ENCODE peak calls at places on chromosomes 2 and 18, in five cellular contexts. One of them, this sample, is unnamed.

GRCh38 chr2:133026536-133027177 is 356.7 kb upstream of the LYPD1 start:
- DNase-seq in psoas muscle: no peak
- DNase-seq in AG04450: no peak
- DNase-seq in HCT116: no peak
- DNase-seq in T follicular helper cell: no peak
- DNase-seq in this sample: peak

GRCh38 chr18:8987250-8987649 is 115.2 kb upstream of the NDUFV2 start:
- DNase-seq in HCT116: no peak
- DNase-seq in psoas muscle: no peak
- DNase-seq in T follicular helper cell: no peak
- DNase-seq in AG04450: no peak
- DNase-seq in this sample: no peak

GRCh38 chr2:53202063-53202462 is 565.5 kb upstream of the CHAC2 start:
- DNase-seq in psoas muscle: no peak
- DNase-seq in HCT116: peak
- DNase-seq in T follicular helper cell: no peak
- DNase-seq in AG04450: peak
- DNase-seq in this sample: no peak

GRCh38 chr2:26580151-26580550 is 61.0 kb downstream of the CIB4 start:
- DNase-seq in AG04450: no peak
- DNase-seq in psoas muscle: no peak
- DNase-seq in HCT116: no peak
- DNase-seq in T follicular helper cell: no peak
- DNase-seq in this sample: no peak

GRCh38 chr18:59799383-59800015 is 100.3 kb upstream of the PMAIP1 start:
- DNase-seq in HCT116: no peak
- DNase-seq in psoas muscle: no peak
- DNase-seq in AG04450: no peak
- DNase-seq in T follicular helper cell: no peak
- DNase-seq in this sample: no peak

GRCh38 chr2:230964136-230964730 is 31.7 kb upstream of the SPATA3 start:
- DNase-seq in T follicular helper cell: no peak
- DNase-seq in psoas muscle: no peak
- DNase-seq in HCT116: no peak
- DNase-seq in AG04450: no peak
- DNase-seq in this sample: no peak

GRCh38 chr2:55093381-55093780 is 43.1 kb upstream of the RTN4 start:
- DNase-seq in T follicular helper cell: no peak
- DNase-seq in HCT116: peak
- DNase-seq in psoas muscle: no peak
- DNase-seq in AG04450: no peak
- DNase-seq in this sample: no peak

GRCh38 chr2:71129114-71129890 is 727 bp downstream of the MCEE start:
- DNase-seq in T follicular helper cell: no peak
- DNase-seq in psoas muscle: no peak
- DNase-seq in HCT116: no peak
- DNase-seq in AG04450: no peak
- DNase-seq in this sample: peak

GRCh38 chr2:39501412-39501811 is 64.3 kb upstream of the MAP4K3 start:
- DNase-seq in AG04450: no peak
- DNase-seq in psoas muscle: no peak
- DNase-seq in HCT116: no peak
- DNase-seq in T follicular helper cell: no peak
- DNase-seq in this sample: no peak

GRCh38 chr2:98142106-98142815 is 55.3 kb downstream of the VWA3B start:
- DNase-seq in psoas muscle: no peak
- DNase-seq in AG04450: no peak
- DNase-seq in T follicular helper cell: no peak
- DNase-seq in HCT116: no peak
- DNase-seq in this sample: peak

GRCh38 chr2:41764919-41765318 is 282.9 kb upstream of the PKDCC start:
- DNase-seq in HCT116: no peak
- DNase-seq in T follicular helper cell: no peak
- DNase-seq in psoas muscle: no peak
- DNase-seq in AG04450: no peak
- DNase-seq in this sample: no peak

GRCh38 chr18:36095936-36096519 is 28.7 kb upstream of the RPRD1A start:
- DNase-seq in T follicular helper cell: no peak
- DNase-seq in AG04450: peak
- DNase-seq in HCT116: peak
- DNase-seq in psoas muscle: no peak
- DNase-seq in this sample: no peak

GRCh38 chr2:18412980-18413793 is 147.3 kb downstream of the RDH14 start:
- DNase-seq in T follicular helper cell: no peak
- DNase-seq in AG04450: no peak
- DNase-seq in psoas muscle: no peak
- DNase-seq in HCT116: peak
- DNase-seq in this sample: no peak

GRCh38 chr18:62716679-62717058 is 1.3 kb downstream of the PHLPP1 start:
- DNase-seq in T follicular helper cell: peak
- DNase-seq in psoas muscle: peak
- DNase-seq in HCT116: no peak
- DNase-seq in AG04450: no peak
- DNase-seq in this sample: peak

GRCh38 chr2:221981918-221982317 is 316.9 kb downstream of the PAX3 start:
- DNase-seq in T follicular helper cell: no peak
- DNase-seq in psoas muscle: no peak
- DNase-seq in HCT116: no peak
- DNase-seq in AG04450: no peak
- DNase-seq in this sample: no peak

GRCh38 chr2:231395188-231396057 is at the start of gene B3GNT7:
- DNase-seq in psoas muscle: no peak
- DNase-seq in HCT116: no peak
- DNase-seq in T follicular helper cell: no peak
- DNase-seq in AG04450: no peak
- DNase-seq in this sample: no peak